ENCODE peak calls at places on chromosomes 7 and 10, in seven cellular contexts. One of them, this sample, is unnamed.

GRCh38 chr7:141462958-141463357 is 88.3 kb upstream of the AGK start:
- DNase-seq in foreskin fibroblast: no peak
- DNase-seq in AG04450: no peak
- DNase-seq in GM06990: no peak
- DNase-seq in HFF-Myc: no peak
- DNase-seq in MCF 10A: peak; percentile 29
- DNase-seq in tibial nerve: no peak
- DNase-seq in this sample: no peak

GRCh38 chr7:123782071-123782798 is 33.4 kb upstream of the WASL start:
- DNase-seq in foreskin fibroblast: no peak
- DNase-seq in AG04450: no peak
- DNase-seq in GM06990: no peak
- DNase-seq in HFF-Myc: no peak
- DNase-seq in MCF 10A: no peak
- DNase-seq in tibial nerve: no peak
- DNase-seq in this sample: no peak

GRCh38 chr7:78111384-78111783 is 312.8 kb downstream of the PHTF2 start:
- DNase-seq in foreskin fibroblast: no peak
- DNase-seq in AG04450: no peak
- DNase-seq in GM06990: no peak
- DNase-seq in HFF-Myc: no peak
- DNase-seq in MCF 10A: no peak
- DNase-seq in tibial nerve: no peak
- DNase-seq in this sample: no peak

GRCh38 chr7:78587443-78588044 is 789.0 kb downstream of the PHTF2 start:
- DNase-seq in foreskin fibroblast: peak; percentile 22
- DNase-seq in AG04450: no peak
- DNase-seq in GM06990: no peak
- DNase-seq in HFF-Myc: no peak
- DNase-seq in MCF 10A: peak; percentile 32
- DNase-seq in tibial nerve: no peak
- DNase-seq in this sample: no peak

GRCh38 chr10:35127289-35127891 is 744 bp downstream of the CREM start:
- DNase-seq in foreskin fibroblast: peak; percentile 87
- DNase-seq in AG04450: peak; percentile 18
- DNase-seq in GM06990: peak; percentile 66
- DNase-seq in HFF-Myc: no peak
- DNase-seq in MCF 10A: peak; percentile 66
- DNase-seq in tibial nerve: peak; percentile 59
- DNase-seq in this sample: peak; percentile 71

GRCh38 chr10:107103174-107104025 is 61.1 kb downstream of the SORCS1 start:
- DNase-seq in foreskin fibroblast: no peak
- DNase-seq in AG04450: no peak
- DNase-seq in GM06990: no peak
- DNase-seq in HFF-Myc: no peak
- DNase-seq in MCF 10A: no peak
- DNase-seq in tibial nerve: no peak
- DNase-seq in this sample: no peak

GRCh38 chr10:62491597-62491996 is 117.4 kb downstream of the ZNF365 start:
- DNase-seq in foreskin fibroblast: no peak
- DNase-seq in AG04450: no peak
- DNase-seq in GM06990: no peak
- DNase-seq in HFF-Myc: no peak
- DNase-seq in MCF 10A: peak; percentile 31
- DNase-seq in tibial nerve: no peak
- DNase-seq in this sample: no peak

GRCh38 chr7:112125250-112125649 is 80.9 kb downstream of the DOCK4 start:
- DNase-seq in foreskin fibroblast: no peak
- DNase-seq in AG04450: no peak
- DNase-seq in GM06990: no peak
- DNase-seq in HFF-Myc: no peak
- DNase-seq in MCF 10A: no peak
- DNase-seq in tibial nerve: no peak
- DNase-seq in this sample: no peak

GRCh38 chr10:18224626-18225445 is 84.6 kb downstream of the CACNB2 start:
- DNase-seq in foreskin fibroblast: peak; percentile 19
- DNase-seq in AG04450: no peak
- DNase-seq in GM06990: no peak
- DNase-seq in HFF-Myc: no peak
- DNase-seq in MCF 10A: no peak
- DNase-seq in tibial nerve: peak; percentile 28
- DNase-seq in this sample: no peak

GRCh38 chr7:133635541-133635940 is 382.7 kb downstream of the EXOC4 start:
- DNase-seq in foreskin fibroblast: no peak
- DNase-seq in AG04450: no peak
- DNase-seq in GM06990: no peak
- DNase-seq in HFF-Myc: no peak
- DNase-seq in MCF 10A: no peak
- DNase-seq in tibial nerve: no peak
- DNase-seq in this sample: no peak

GRCh38 chr10:49310460-49310859 is 11.5 kb downstream of the C10orf71 start:
- DNase-seq in foreskin fibroblast: no peak
- DNase-seq in AG04450: no peak
- DNase-seq in GM06990: no peak
- DNase-seq in HFF-Myc: no peak
- DNase-seq in MCF 10A: no peak
- DNase-seq in tibial nerve: no peak
- DNase-seq in this sample: peak; percentile 63

GRCh38 chr10:5589963-5590511 is 65.3 kb downstream of the CALML3 start:
- DNase-seq in foreskin fibroblast: peak; percentile 54
- DNase-seq in AG04450: no peak
- DNase-seq in GM06990: no peak
- DNase-seq in HFF-Myc: no peak
- DNase-seq in MCF 10A: peak; percentile 35
- DNase-seq in tibial nerve: no peak
- DNase-seq in this sample: peak; percentile 17

GRCh38 chr7:157973971-157974677 is 613.5 kb downstream of the PTPRN2 start:
- DNase-seq in foreskin fibroblast: no peak
- DNase-seq in AG04450: no peak
- DNase-seq in GM06990: no peak
- DNase-seq in HFF-Myc: no peak
- DNase-seq in MCF 10A: no peak
- DNase-seq in tibial nerve: no peak
- DNase-seq in this sample: no peak

GRCh38 chr10:24603333-24603732 is 120.4 kb downstream of the ARHGAP21 start:
- DNase-seq in foreskin fibroblast: peak; percentile 57
- DNase-seq in AG04450: no peak
- DNase-seq in GM06990: no peak
- DNase-seq in HFF-Myc: no peak
- DNase-seq in MCF 10A: peak; percentile 34
- DNase-seq in tibial nerve: no peak
- DNase-seq in this sample: peak; percentile 33

DNA sequence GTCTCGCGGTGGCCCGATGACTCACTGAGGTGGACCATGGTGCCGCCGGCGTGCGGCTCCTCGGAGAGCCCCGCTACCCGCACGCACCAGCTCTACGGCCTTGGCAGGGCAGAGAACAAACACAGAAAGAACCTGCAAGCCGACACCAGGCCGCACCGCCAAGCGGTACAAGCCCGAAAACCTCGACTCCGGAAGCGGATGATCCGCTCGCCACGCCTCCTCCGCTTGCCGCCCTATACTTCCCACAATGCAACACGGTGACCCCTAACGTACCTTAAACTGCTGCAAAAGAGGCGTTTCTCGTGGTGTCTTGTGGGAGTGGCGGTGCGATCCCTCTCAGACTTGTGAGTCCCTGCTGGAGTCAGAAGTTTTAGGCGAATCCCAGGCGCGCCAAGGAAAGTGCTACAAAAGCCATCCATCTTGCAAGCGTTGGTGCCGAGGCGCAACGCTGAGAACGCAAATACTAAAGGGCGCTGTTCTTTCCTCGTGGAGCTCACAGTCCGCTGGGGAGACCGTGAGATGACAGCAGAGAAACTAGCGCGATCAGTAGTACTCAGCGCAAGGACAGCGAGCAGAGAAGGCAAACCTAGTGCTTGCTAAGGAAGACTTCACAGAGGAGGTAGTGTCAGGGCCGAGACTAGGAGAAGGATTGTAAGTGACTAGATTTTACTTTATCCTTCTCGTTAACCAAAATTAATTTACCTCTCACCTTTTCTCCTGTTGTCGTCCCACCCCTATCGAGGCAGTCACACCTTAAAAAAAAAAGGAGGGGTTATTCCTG is at the start of gene MRPS16:
- DNase-seq in foreskin fibroblast: peak; percentile 98
- DNase-seq in AG04450: peak; percentile 89
- DNase-seq in GM06990: peak; percentile 92
- DNase-seq in HFF-Myc: peak; percentile 93
- DNase-seq in MCF 10A: peak; percentile 98
- DNase-seq in tibial nerve: peak; percentile 96
- DNase-seq in this sample: peak; percentile 96
- TF ChIP-seq CTCF in foreskin fibroblast: no peak
- TF ChIP-seq CTCF in AG04450: no peak
- TF ChIP-seq CTCF in GM06990: no peak
- TF ChIP-seq CTCF in HFF-Myc: no peak
- TF ChIP-seq CTCF in MCF 10A: no peak
- TF ChIP-seq CTCF in tibial nerve: no peak
- TF ChIP-seq CTCF in this sample: peak; percentile 5

DNA sequence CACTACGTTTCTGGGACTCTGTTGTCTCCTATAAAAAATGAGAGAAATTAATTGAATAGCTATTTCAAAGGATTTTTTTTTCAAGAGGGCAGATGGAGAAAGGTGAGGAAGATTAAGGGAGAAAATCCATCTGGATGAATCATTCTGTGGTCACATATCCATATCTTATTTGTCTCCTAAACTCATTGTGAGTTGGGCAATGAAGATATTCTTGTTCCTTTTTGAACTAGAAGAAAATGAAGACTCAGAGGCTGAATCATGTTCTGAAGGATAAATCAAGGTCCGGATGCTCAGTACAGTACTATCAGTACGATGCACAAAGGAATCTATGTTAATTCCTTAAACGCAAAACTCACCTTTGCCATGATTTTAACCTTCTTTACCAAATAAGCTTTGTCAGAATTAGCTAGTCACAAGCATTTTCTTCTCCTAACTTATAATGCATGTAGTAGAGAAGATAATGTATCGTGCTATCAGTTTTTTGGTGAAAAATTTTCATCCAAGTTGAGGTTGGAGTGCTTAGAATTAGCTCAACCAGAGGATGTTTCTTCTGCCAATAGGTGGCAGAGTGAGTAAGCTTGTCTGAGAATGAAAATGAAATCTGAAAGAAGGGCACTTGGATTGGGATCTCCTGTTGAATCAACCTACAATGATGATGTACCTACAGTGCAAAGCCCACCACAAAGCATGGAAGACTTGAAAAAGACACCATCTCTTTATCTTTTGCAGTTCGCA is 446.9 kb downstream of the KIF20B start:
- DNase-seq in foreskin fibroblast: peak; percentile 67
- DNase-seq in AG04450: no peak
- DNase-seq in GM06990: no peak
- DNase-seq in HFF-Myc: no peak
- DNase-seq in MCF 10A: peak; percentile 60
- DNase-seq in tibial nerve: no peak
- DNase-seq in this sample: no peak
- TF ChIP-seq CTCF in foreskin fibroblast: peak; percentile 65
- TF ChIP-seq CTCF in AG04450: peak; percentile 60
- TF ChIP-seq CTCF in GM06990: peak; percentile 65
- TF ChIP-seq CTCF in HFF-Myc: peak; percentile 59
- TF ChIP-seq CTCF in MCF 10A: peak; percentile 57
- TF ChIP-seq CTCF in tibial nerve: no peak
- TF ChIP-seq CTCF in this sample: peak; percentile 26

DNA sequence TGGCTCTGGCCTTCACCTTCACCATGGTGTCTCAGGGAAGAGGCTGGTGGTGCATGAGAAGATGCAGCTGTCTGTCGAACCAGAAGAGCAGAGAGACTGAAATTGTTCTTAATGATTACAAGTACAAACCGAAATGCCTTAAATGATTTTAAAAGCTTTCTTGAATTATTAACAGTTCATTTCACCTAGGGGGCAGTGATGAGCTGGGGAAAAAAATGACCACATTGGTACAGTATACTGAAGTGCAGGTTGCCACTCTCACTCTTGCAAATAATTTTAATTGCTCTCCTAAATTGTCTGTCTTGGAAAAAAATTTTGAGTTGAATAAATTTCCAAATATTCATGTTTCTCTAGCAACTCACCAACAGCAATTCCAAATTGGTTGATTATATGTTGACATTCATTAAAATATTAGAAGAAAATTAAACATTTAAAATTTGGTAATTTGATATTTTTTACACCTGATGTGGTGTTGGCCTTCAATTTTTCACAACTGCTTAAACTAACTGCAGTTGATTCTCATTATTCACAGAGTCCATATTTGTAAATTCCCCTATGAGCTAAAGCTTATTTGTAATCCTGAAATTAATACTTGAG is 692.6 kb downstream of the ZWINT start:
- DNase-seq in foreskin fibroblast: no peak
- DNase-seq in AG04450: no peak
- DNase-seq in GM06990: no peak
- DNase-seq in HFF-Myc: no peak
- DNase-seq in MCF 10A: peak; percentile 40
- DNase-seq in tibial nerve: no peak
- DNase-seq in this sample: no peak
- TF ChIP-seq CTCF in foreskin fibroblast: no peak
- TF ChIP-seq CTCF in AG04450: no peak
- TF ChIP-seq CTCF in GM06990: peak; percentile 26
- TF ChIP-seq CTCF in HFF-Myc: peak; percentile 13
- TF ChIP-seq CTCF in MCF 10A: peak; percentile 43
- TF ChIP-seq CTCF in tibial nerve: no peak
- TF ChIP-seq CTCF in this sample: no peak

DNA sequence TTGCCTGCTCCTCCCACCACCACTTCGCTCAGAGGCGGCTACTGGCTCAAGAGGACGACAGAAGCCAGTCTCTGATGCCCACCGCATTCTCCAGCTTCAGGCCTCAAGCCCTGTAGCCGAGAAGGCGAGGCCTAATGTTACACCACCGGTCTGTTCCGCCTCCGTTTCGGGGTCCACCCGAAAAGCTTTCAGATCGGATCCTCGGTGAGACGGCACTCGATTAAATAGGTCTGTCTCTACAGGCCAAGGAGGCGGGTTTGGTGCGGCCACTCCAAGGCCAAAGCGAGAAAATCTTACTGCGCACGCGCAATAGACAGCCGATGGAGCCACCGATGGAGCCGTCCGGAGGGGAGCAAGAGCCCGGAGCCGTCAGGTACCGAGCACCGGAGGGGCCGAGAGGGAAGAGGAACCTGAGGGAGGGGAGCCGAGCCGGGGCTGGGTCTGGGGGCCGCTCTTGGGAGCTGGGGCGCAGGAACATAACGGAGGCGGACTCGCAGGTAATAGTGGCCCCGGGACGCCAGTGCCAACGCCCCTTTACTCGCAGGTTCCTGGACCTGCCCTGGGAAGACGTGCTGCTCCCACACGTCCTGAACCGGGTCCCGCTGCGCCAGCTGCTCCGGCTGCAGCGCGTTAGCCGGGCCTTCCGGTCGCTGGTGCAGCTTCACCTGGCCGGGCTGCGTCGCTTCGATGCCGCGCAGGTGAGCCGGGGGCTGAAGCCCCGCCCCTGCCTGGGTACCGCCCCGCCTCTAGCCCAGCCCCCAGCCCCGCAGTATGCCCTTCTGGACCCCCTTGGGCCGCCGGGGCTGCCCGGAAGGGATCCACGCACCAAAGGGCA is at the start of gene FBXL15:
- DNase-seq in foreskin fibroblast: peak; percentile 98
- DNase-seq in AG04450: peak; percentile 92
- DNase-seq in GM06990: peak; percentile 96
- DNase-seq in HFF-Myc: peak; percentile 94
- DNase-seq in MCF 10A: peak; percentile 98
- DNase-seq in tibial nerve: peak; percentile 98
- DNase-seq in this sample: peak; percentile 98
- TF ChIP-seq CTCF in foreskin fibroblast: no peak
- TF ChIP-seq CTCF in AG04450: no peak
- TF ChIP-seq CTCF in GM06990: no peak
- TF ChIP-seq CTCF in HFF-Myc: no peak
- TF ChIP-seq CTCF in MCF 10A: no peak
- TF ChIP-seq CTCF in tibial nerve: no peak
- TF ChIP-seq CTCF in this sample: no peak

This sample was measured in activated CD8-positive, alpha-beta T cell treated with anti-CD3 and anti-CD28 coated beads for 36 hours.